ENCODE peak calls at places on chromosomes 4 and X, in ten cellular contexts. W, L, G, T, E, O, K, Q, C and B are unnamed samples.

GRCh38 chr4:6783111-6783981 is 819 bp downstream of the KIAA0232 start:
- DNase-seq in L (peak), T (peak), O (peak), E (peak), Q (peak), K (peak), G (peak), W (peak), C (peak), B (peak)

GRCh38 chrX:93242897-93243296 is 430.5 kb downstream of the NAP1L3 start:
- DNase-seq in T (no peak), W (no peak), G (no peak), L (no peak), O (no peak), C (no peak), K (no peak), E (no peak), Q (no peak), B (no peak)

GRCh38 chrX:30620980-30621716 is 32.1 kb upstream of the GK start:
- DNase-seq in Q (peak), T (peak), C (no peak), E (no peak), K (peak), G (peak), O (no peak), L (no peak), W (no peak), B (peak)

GRCh38 chrX:67564475-67564874 is 20.7 kb downstream of the AR start:
- DNase-seq in L (no peak), G (no peak), W (no peak), Q (no peak), E (no peak), T (no peak), O (no peak), K (no peak), C (no peak), B (no peak)

GRCh38 chr4:2451821-2452785 is 16.8 kb upstream of the RNF4 start:
- DNase-seq in L (no peak), G (no peak), C (no peak), Q (no peak), T (no peak), W (no peak), O (no peak), E (no peak), K (no peak), B (no peak)

GRCh38 chrX:20665441-20665840 is 398.7 kb upstream of the RPS6KA3 start:
- DNase-seq in T (no peak), K (peak), C (no peak), Q (no peak), W (no peak), G (no peak), E (no peak), L (no peak), O (no peak), B (no peak)

GRCh38 chr4:140355288-140355687 is 18.2 kb upstream of the SCOC start:
- DNase-seq in G (no peak), T (no peak), W (no peak), K (no peak), Q (no peak), E (no peak), O (no peak), C (no peak), L (no peak), B (no peak)

GRCh38 chrX:57596109-57596870 is 4.5 kb downstream of the ZXDB start:
- DNase-seq in G (no peak), Q (no peak), E (no peak), W (no peak), T (no peak), K (no peak), O (no peak), C (no peak), L (no peak), B (no peak)

GRCh38 chrX:7264399-7264798 is 116.4 kb upstream of the PUDP start:
- DNase-seq in Q (no peak), T (no peak), W (no peak), C (no peak), O (no peak), G (no peak), K (no peak), L (no peak), E (no peak), B (no peak)

GRCh38 chrX:130170752-130171445 is 863 bp upstream of the RAB33A start:
- DNase-seq in K (peak), T (no peak), G (no peak), L (peak), O (peak), E (peak), W (peak), C (peak), Q (no peak), B (no peak)

GRCh38 chr4:122577808-122578781 is 42.8 kb downstream of the IL21 start:
- DNase-seq in K (no peak), Q (peak), C (peak), G (peak), T (peak), W (no peak), E (peak), L (peak), O (peak), B (peak)

GRCh38 chrX:2837961-2838360 is 9.2 kb downstream of the GYG2 start:
- DNase-seq in K (no peak), E (no peak), Q (no peak), G (no peak), T (no peak), W (no peak), L (no peak), O (no peak), C (no peak), B (no peak)

GRCh38 chr4:179843370-179843769 is 2399.8 kb upstream of the TENM3 start:
- DNase-seq in C (no peak), O (no peak), W (no peak), E (no peak), T (no peak), L (no peak), G (no peak), K (peak), Q (no peak), B (no peak)

GRCh38 chr4:88291003-88291402 is 6.6 kb upstream of the PPM1K start:
- DNase-seq in W (no peak), Q (peak), C (no peak), G (peak), E (no peak), L (no peak), K (no peak), O (peak), T (peak), B (no peak)

GRCh38 chr4:100284302-100284701 is 94.0 kb upstream of the DDIT4L start:
- DNase-seq in T (no peak), K (no peak), W (no peak), C (no peak), L (no peak), Q (no peak), G (no peak), E (no peak), O (no peak), B (no peak)

GRCh38 chr4:81684357-81684756 is 212.7 kb upstream of the RASGEF1B start:
- DNase-seq in T (no peak), G (no peak), W (no peak), E (no peak), L (no peak), O (no peak), K (no peak), C (no peak), Q (no peak), B (no peak)

GRCh38 chr4:35364321-35364870 is 879.9 kb downstream of the ARAP2 start:
- DNase-seq in T (no peak), G (no peak), L (no peak), K (no peak), Q (no peak), E (no peak), C (no peak), O (no peak), W (no peak), B (no peak)

GRCh38 chr4:177367336-177367735 is 57.7 kb downstream of the NEIL3 start:
- DNase-seq in C (no peak), L (no peak), O (no peak), E (no peak), K (no peak), G (peak), T (peak), W (no peak), Q (peak), B (peak)

GRCh38 chr4:170741856-170742255 is 652.1 kb upstream of the AADAT start:
- DNase-seq in L (no peak), C (no peak), W (no peak), G (no peak), K (no peak), Q (no peak), E (no peak), O (no peak), T (no peak), B (no peak)

GRCh38 chr4:666822-667544 is 7.1 kb downstream of the ATP5ME start:
- DNase-seq in K (no peak), C (no peak), L (no peak), Q (no peak), W (no peak), T (no peak), G (no peak), O (no peak), E (no peak), B (no peak)

GRCh38 chr4:15253346-15253745 is 174.5 kb upstream of the C1QTNF7 start:
- DNase-seq in G (no peak), K (no peak), E (no peak), L (no peak), T (no peak), C (no peak), W (no peak), O (no peak), Q (no peak), B (no peak)

GRCh38 chrX:4035874-4036273 is 322.4 kb upstream of the PRKX start:
- DNase-seq in G (no peak), T (no peak), K (no peak), E (no peak), C (no peak), Q (no peak), L (no peak), O (no peak), W (no peak), B (no peak)

GRCh38 chrX:120731386-120731785 is 101.5 kb upstream of the C1GALT1C1 start:
- DNase-seq in K (no peak), L (no peak), O (no peak), C (no peak), Q (no peak), G (no peak), T (no peak), W (no peak), E (no peak), B (no peak)

GRCh38 chrX:24395775-24396174 is 35.3 kb downstream of the SUPT20HL1 start:
- DNase-seq in W (no peak), O (peak), Q (peak), E (peak), G (peak), T (peak), L (peak), K (no peak), C (no peak), B (peak)

GRCh38 chr4:2843909-2844584 is 403 bp downstream of the ADD1 start:
- DNase-seq in O (peak), E (no peak), T (peak), Q (peak), L (peak), W (no peak), K (no peak), G (peak), C (peak), B (no peak)

GRCh38 chr4:87853108-87853507 is 20.3 kb downstream of the MEPE start:
- DNase-seq in G (peak), O (peak), T (peak), C (no peak), W (no peak), Q (peak), E (no peak), L (no peak), K (no peak), B (peak)

GRCh38 chrX:34343001-34343400 is 210.9 kb upstream of the FAM47A start:
- DNase-seq in Q (no peak), G (no peak), O (no peak), E (no peak), T (no peak), W (no peak), C (no peak), L (no peak), K (no peak), B (no peak)

GRCh38 chr4:13386405-13387107 is 97.6 kb downstream of the RAB28 start:
- DNase-seq in Q (no peak), W (no peak), T (no peak), O (no peak), C (no peak), K (no peak), G (peak), L (no peak), E (no peak), B (no peak)

GRCh38 chrX:11257290-11257689 is 35.9 kb upstream of the AMELX start:
- DNase-seq in C (no peak), Q (no peak), T (no peak), G (no peak), E (no peak), O (no peak), K (no peak), W (no peak), L (no peak), B (no peak)

GRCh38 chr4:72076562-72076961 is 44.8 kb downstream of the NPFFR2 start:
- DNase-seq in T (peak), Q (no peak), E (no peak), L (no peak), W (no peak), G (no peak), O (peak), K (peak), C (no peak), B (no peak)

GRCh38 chrX:16368696-16369095 is 201.4 kb downstream of the MAGEB17 start:
- DNase-seq in C (no peak), L (no peak), G (no peak), W (no peak), O (no peak), K (no peak), E (no peak), Q (no peak), T (no peak), B (no peak)

GRCh38 chr4:55336138-55337034 is 9.7 kb upstream of the SRD5A3 start:
- DNase-seq in K (no peak), C (no peak), T (no peak), Q (no peak), O (no peak), L (no peak), E (no peak), W (no peak), G (no peak), B (no peak)

GRCh38 chrX:46777971-46778810 is 19.3 kb upstream of the SLC9A7 start:
- DNase-seq in Q (no peak), T (peak), K (no peak), E (no peak), W (no peak), O (no peak), L (no peak), G (peak), C (peak), B (peak)

GRCh38 chr4:183097251-183098079 is 1.6 kb upstream of the WWC2 start:
- DNase-seq in O (no peak), G (no peak), T (no peak), K (no peak), C (no peak), L (no peak), E (no peak), W (no peak), Q (no peak), B (no peak)

GRCh38 chr4:182562350-182562749 is 319.1 kb downstream of the TENM3 start:
- DNase-seq in Q (no peak), L (no peak), C (no peak), O (no peak), W (no peak), G (no peak), T (no peak), E (no peak), K (no peak), B (no peak)

GRCh38 chrX:110317820-110318663 is at the start of gene AMMECR1:
- DNase-seq in W (peak), G (peak), Q (peak), K (peak), E (peak), T (peak), L (peak), C (peak), O (peak), B (peak)

GRCh38 chrX:71606536-71607216 is 11.6 kb downstream of the CXCR3 start:
- DNase-seq in L (no peak), C (no peak), G (no peak), W (no peak), O (no peak), Q (no peak), K (no peak), E (no peak), T (no peak), B (no peak)

GRCh38 chr4:162056947-162057346 is 106.9 kb downstream of the FSTL5 start:
- DNase-seq in K (no peak), Q (no peak), W (peak), G (no peak), C (no peak), E (no peak), T (no peak), O (peak), L (no peak), B (no peak)

GRCh38 chr4:162061214-162061613 is 102.6 kb downstream of the FSTL5 start:
- DNase-seq in E (no peak), C (no peak), W (no peak), L (no peak), T (no peak), O (peak), G (no peak), K (no peak), Q (no peak), B (no peak)
- TF ChIP-seq CTCF in E (no peak), C (no peak), W (no peak), L (no peak), T (no peak), O (no peak), G (no peak), K (no peak), Q (no peak), B (no peak)

GRCh38 chr4:151530783-151531182 is 121.8 kb downstream of the FHIP1A start:
- DNase-seq in O (peak), C (no peak), L (no peak), Q (no peak), E (no peak), G (no peak), W (no peak), K (no peak), T (peak), B (no peak)
- TF ChIP-seq CTCF in O (peak), C (no peak), L (peak), Q (no peak), E (no peak), G (peak), W (peak), K (peak), T (peak), B (peak)

GRCh38 chr4:20496078-20496477 is 204.2 kb upstream of the PACRGL start:
- DNase-seq in G (peak), O (no peak), L (no peak), W (no peak), K (no peak), E (no peak), Q (no peak), C (no peak), T (no peak), B (no peak)
- TF ChIP-seq CTCF in G (no peak), O (no peak), L (no peak), W (no peak), K (no peak), E (no peak), Q (no peak), C (no peak), T (no peak), B (no peak)

DNA sequence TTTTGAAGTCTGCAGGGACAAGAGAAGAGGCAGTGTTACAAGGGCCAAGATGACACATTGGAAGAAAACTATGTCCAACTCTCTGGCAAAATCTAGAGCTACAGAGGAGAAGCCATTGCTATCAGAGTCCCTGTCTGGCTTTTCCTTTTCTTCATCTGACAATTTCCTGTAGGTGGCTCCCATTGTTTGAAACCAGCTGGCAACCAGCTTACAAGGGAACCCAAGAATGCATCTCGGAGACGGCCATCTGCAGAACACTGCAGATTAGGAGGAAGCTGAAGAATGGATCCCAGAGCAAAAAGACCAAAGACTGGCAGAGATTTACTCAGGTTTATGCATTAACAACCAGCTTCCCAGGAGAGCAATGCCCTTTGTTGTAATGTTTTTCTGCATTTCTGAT is 216.2 kb upstream of the CTSO start:
- DNase-seq in W (no peak), T (peak), O (no peak), G (no peak), E (no peak), K (no peak), Q (no peak), C (no peak), L (no peak), B (peak)
- TF ChIP-seq CTCF in W (no peak), T (no peak), O (no peak), G (no peak), E (no peak), K (no peak), Q (no peak), C (no peak), L (no peak), B (no peak)